ENCODE peak calls at places on chromosomes 12 and 14, in four cellular contexts. One of them, this sample, is unnamed.

GRCh38 chr12:108519558-108519957 is 4.5 kb downstream of the FICD start:
- DNase-seq in gastrocnemius medialis: no peak
- DNase-seq in choroid plexus epithelial cell: no peak
- DNase-seq in mesenchymal stem cell: no peak
- DNase-seq in this sample: no peak

GRCh38 chr14:76829016-76829365 is 2.8 kb downstream of the LRRC74A start:
- DNase-seq in mesenchymal stem cell: no peak
- DNase-seq in choroid plexus epithelial cell: no peak
- DNase-seq in gastrocnemius medialis: no peak
- DNase-seq in this sample: peak; percentile 29

GRCh38 chr12:6450869-6451347 is 934 bp upstream of the TAPBPL start:
- DNase-seq in choroid plexus epithelial cell: no peak
- DNase-seq in mesenchymal stem cell: no peak
- DNase-seq in gastrocnemius medialis: no peak
- DNase-seq in this sample: no peak

GRCh38 chr12:14905269-14906004 is 19.8 kb upstream of the MGP start:
- DNase-seq in mesenchymal stem cell: no peak
- DNase-seq in choroid plexus epithelial cell: peak; percentile 17
- DNase-seq in gastrocnemius medialis: no peak
- DNase-seq in this sample: peak; percentile 74

GRCh38 chr14:70281938-70282337 is 77.5 kb downstream of the COX16 start:
- DNase-seq in mesenchymal stem cell: no peak
- DNase-seq in choroid plexus epithelial cell: no peak
- DNase-seq in gastrocnemius medialis: no peak
- DNase-seq in this sample: no peak

GRCh38 chr12:67592228-67593011 is 56.1 kb upstream of the DYRK2 start:
- DNase-seq in mesenchymal stem cell: peak; percentile 75
- DNase-seq in choroid plexus epithelial cell: peak; percentile 73
- DNase-seq in gastrocnemius medialis: no peak
- DNase-seq in this sample: no peak

GRCh38 chr14:35161231-35161630 is 38.9 kb downstream of the PRORP start:
- DNase-seq in gastrocnemius medialis: no peak
- DNase-seq in choroid plexus epithelial cell: peak; percentile 68
- DNase-seq in mesenchymal stem cell: peak; percentile 59
- DNase-seq in this sample: no peak

GRCh38 chr12:90627180-90627896 is 327.6 kb downstream of the CCER1 start:
- DNase-seq in gastrocnemius medialis: no peak
- DNase-seq in mesenchymal stem cell: peak; percentile 26
- DNase-seq in choroid plexus epithelial cell: peak; percentile 44
- DNase-seq in this sample: no peak

GRCh38 chr14:80315681-80316080 is 104.4 kb upstream of the DIO2 start:
- DNase-seq in mesenchymal stem cell: no peak
- DNase-seq in gastrocnemius medialis: no peak
- DNase-seq in choroid plexus epithelial cell: peak; percentile 23
- DNase-seq in this sample: no peak

GRCh38 chr12:6852651-6853354 is 853 bp downstream of the USP5 start:
- DNase-seq in gastrocnemius medialis: no peak
- DNase-seq in choroid plexus epithelial cell: peak; percentile 87
- DNase-seq in mesenchymal stem cell: peak; percentile 85
- DNase-seq in this sample: peak; percentile 71

GRCh38 chr12:52291267-52291935 is at the start of gene KRT81:
- DNase-seq in choroid plexus epithelial cell: no peak
- DNase-seq in mesenchymal stem cell: no peak
- DNase-seq in gastrocnemius medialis: no peak
- DNase-seq in this sample: no peak

GRCh38 chr14:75011356-75012097 is 8.8 kb downstream of the EIF2B2 start:
- DNase-seq in mesenchymal stem cell: peak; percentile 83
- DNase-seq in gastrocnemius medialis: no peak
- DNase-seq in choroid plexus epithelial cell: peak; percentile 79
- DNase-seq in this sample: no peak

GRCh38 chr14:26383286-26383685 is 214.5 kb downstream of the NOVA1 start:
- DNase-seq in mesenchymal stem cell: no peak
- DNase-seq in gastrocnemius medialis: no peak
- DNase-seq in choroid plexus epithelial cell: no peak
- DNase-seq in this sample: no peak

GRCh38 chr14:105192866-105193731 is 12.0 kb upstream of the NUDT14 start:
- DNase-seq in gastrocnemius medialis: no peak
- DNase-seq in mesenchymal stem cell: no peak
- DNase-seq in choroid plexus epithelial cell: no peak
- DNase-seq in this sample: no peak

GRCh38 chr12:47954058-47954457 is 9.3 kb upstream of the TMEM106C start:
- DNase-seq in mesenchymal stem cell: no peak
- DNase-seq in choroid plexus epithelial cell: no peak
- DNase-seq in gastrocnemius medialis: no peak
- DNase-seq in this sample: no peak

GRCh38 chr14:60721331-60722162 is 2.6 kb downstream of the SIX4 start:
- DNase-seq in gastrocnemius medialis: peak; percentile 65
- DNase-seq in mesenchymal stem cell: peak; percentile 71
- DNase-seq in choroid plexus epithelial cell: peak; percentile 55
- DNase-seq in this sample: peak; percentile 65

GRCh38 chr12:50825372-50825838 is 17.3 kb upstream of the TMPRSS12 start:
- DNase-seq in gastrocnemius medialis: no peak
- DNase-seq in mesenchymal stem cell: peak; percentile 82
- DNase-seq in choroid plexus epithelial cell: peak; percentile 88
- DNase-seq in this sample: peak; percentile 31

GRCh38 chr12:64833928-64834327 is 9.5 kb downstream of the TBC1D30 start:
- DNase-seq in choroid plexus epithelial cell: no peak
- DNase-seq in gastrocnemius medialis: no peak
- DNase-seq in mesenchymal stem cell: no peak
- DNase-seq in this sample: no peak
- H3K4me3 ChIP-seq in choroid plexus epithelial cell: no peak overlapping the region
- H3K4me3 ChIP-seq in gastrocnemius medialis: no peak overlapping the region
- H3K4me3 ChIP-seq in mesenchymal stem cell: no peak overlapping the region
- H3K4me3 ChIP-seq in this sample: no peak overlapping the region

DNA sequence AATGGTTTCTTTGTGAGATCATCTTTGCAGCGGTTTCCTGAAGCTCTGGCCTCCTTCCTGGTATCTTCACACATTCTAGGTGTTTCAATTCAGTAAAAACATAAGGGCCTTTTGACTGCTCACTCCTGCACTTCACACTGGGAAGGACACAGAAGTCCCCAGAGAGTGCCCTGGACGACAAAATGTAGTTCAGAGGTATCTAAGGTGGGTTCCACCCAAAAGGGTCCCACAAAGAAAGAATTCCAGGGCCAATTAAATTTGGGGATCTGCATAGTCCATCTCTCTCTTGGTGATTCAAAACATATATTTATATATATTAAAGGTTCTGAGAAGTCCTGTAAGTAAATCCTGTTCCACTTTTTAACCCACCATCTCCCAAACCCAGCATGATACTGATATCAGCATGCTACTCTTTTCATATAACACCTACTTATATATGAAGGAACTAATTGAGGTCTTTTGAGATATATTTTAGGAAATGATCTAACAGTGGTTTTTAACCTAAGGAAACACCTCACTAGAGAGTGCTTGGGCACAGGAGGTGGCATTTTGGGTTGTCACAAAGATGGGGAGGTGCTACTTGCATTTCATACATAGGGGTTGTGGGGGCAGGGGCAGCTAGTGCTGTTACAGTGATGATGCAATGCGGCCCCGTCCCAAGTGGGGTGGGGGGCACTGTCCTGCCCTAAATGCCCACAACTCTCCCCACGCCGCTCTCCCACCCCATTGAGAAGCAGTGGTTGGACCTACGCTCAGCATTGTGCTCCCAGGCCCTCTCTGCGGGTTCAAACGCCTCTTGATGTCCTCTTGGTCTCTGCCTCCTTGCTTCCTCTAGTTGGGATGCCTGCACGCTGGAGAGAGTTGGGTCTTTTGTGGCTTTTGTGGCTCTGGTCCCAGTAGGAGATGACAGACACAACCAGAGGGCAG is 109.4 kb downstream of the ARF6 start:
- DNase-seq in mesenchymal stem cell: no peak
- DNase-seq in gastrocnemius medialis: peak; percentile 47
- DNase-seq in choroid plexus epithelial cell: no peak
- DNase-seq in this sample: no peak
- H3K4me3 ChIP-seq in mesenchymal stem cell: peak overlapping the region; percentile 80
- H3K4me3 ChIP-seq in gastrocnemius medialis: peak overlapping the region; percentile 64
- H3K4me3 ChIP-seq in choroid plexus epithelial cell: no peak overlapping the region
- H3K4me3 ChIP-seq in this sample: no peak overlapping the region

DNA sequence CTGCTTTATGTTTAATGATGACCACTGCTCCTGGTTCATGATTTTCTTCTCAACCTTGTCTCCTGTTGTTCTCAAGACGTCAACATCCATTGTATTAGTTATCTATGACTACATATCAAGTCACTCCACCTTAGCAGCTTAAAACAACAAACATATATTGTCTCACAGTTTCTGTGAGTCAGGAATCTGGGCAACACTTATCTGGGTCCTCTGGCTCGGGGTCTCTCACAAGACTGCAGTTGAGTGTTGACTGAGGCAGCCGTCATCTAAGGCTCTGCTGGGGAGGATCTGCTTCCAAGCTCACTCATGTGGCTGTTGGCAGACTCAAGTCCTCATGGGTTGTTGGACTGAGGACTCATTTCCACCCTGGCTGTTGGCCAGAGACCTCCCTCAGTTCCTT is 27.3 kb upstream of the FRS2 start:
- DNase-seq in gastrocnemius medialis: no peak
- DNase-seq in mesenchymal stem cell: no peak
- DNase-seq in choroid plexus epithelial cell: peak; percentile 18
- DNase-seq in this sample: no peak
- H3K4me3 ChIP-seq in gastrocnemius medialis: no peak overlapping the region
- H3K4me3 ChIP-seq in mesenchymal stem cell: no peak overlapping the region
- H3K4me3 ChIP-seq in choroid plexus epithelial cell: no peak overlapping the region
- H3K4me3 ChIP-seq in this sample: no peak overlapping the region

GRCh38 chr12:123140675-123141614 is 9.9 kb downstream of the PITPNM2 start:
- DNase-seq in gastrocnemius medialis: no peak
- DNase-seq in choroid plexus epithelial cell: no peak
- DNase-seq in mesenchymal stem cell: peak; percentile 22
- DNase-seq in this sample: no peak
- H3K4me3 ChIP-seq in gastrocnemius medialis: no peak overlapping the region
- H3K4me3 ChIP-seq in choroid plexus epithelial cell: no peak overlapping the region
- H3K4me3 ChIP-seq in mesenchymal stem cell: peak overlapping the region; percentile 42
- H3K4me3 ChIP-seq in this sample: no peak overlapping the region

DNA sequence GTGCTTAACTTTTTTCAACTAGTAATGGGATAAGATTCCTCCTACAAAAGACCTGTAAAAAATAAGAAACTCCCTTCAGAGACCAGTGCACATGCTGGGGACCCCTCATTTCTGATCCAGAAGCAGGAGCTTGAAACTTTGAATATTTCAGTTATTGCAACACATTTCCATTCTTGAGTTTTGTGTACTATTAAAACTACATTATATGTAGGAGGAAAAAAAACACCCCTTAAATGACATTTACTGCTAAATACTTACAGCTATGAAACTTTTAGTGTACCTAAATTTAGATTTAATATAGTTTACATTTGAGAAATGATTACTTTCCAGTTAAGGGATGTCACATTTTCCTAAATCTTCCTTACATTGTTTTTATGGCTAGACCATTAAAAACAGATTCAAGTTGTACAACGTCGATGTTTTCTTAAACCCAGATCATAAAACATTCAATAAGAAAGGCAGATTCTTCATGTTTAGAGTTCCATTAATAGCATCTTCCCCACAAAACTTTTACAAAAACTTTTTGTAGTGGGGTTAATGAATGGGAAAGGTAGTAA is 4.1 kb downstream of the LRIG3 start:
- DNase-seq in mesenchymal stem cell: no peak
- DNase-seq in choroid plexus epithelial cell: no peak
- DNase-seq in gastrocnemius medialis: no peak
- DNase-seq in this sample: no peak
- H3K4me3 ChIP-seq in mesenchymal stem cell: peak overlapping the region; percentile 96
- H3K4me3 ChIP-seq in choroid plexus epithelial cell: peak overlapping the region; percentile 23
- H3K4me3 ChIP-seq in gastrocnemius medialis: peak overlapping the region; percentile 96
- H3K4me3 ChIP-seq in this sample: no peak overlapping the region

GRCh38 chr14:68401855-68402254 is 391.0 kb downstream of the ZFP36L1 start:
- DNase-seq in choroid plexus epithelial cell: peak; percentile 32
- DNase-seq in mesenchymal stem cell: peak; percentile 39
- DNase-seq in gastrocnemius medialis: no peak
- DNase-seq in this sample: no peak
- H3K4me3 ChIP-seq in choroid plexus epithelial cell: no peak overlapping the region
- H3K4me3 ChIP-seq in mesenchymal stem cell: no peak overlapping the region
- H3K4me3 ChIP-seq in gastrocnemius medialis: peak overlapping the region; percentile 16
- H3K4me3 ChIP-seq in this sample: no peak overlapping the region

DNA sequence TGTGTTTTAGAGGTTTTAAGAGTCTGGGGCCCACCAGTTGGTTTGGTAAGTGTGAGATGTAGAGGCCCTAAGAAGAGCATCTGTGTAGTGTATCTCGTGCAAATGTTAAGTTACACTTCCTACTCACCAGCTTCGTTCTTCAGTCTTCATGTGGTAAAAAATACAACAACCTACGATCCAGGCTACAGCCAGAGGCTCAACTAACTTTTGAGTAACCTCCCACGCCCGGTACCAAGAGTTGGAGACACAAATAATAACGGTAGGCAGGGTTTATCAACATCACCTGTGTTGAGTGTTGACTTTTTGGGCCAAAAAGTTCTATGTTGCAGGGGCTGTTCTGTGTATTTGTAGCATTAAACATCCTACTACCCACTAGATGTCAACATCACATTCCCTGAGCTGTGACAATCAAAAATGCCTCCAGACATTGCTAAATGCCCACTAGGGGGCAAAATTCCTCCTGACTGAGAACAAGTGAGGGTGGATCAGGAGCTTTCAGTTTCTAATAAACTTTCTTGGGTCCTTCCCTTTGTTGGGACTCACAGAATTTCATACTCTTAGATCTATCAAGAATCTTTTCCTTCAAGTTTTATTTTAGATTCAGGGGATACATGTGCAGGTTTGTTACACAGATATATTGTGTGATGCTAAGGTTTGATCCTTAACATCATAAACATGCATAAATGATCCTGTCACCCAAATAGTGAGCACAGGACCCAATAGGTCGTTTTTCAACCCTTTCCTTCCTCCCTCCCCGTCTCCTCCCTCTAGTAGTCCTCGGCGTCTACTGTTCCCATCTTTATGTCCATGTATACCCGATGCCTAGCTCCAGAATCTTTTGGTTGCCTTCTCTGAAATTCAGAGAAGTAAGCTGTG is 94.7 kb downstream of the SLC2A13 start:
- DNase-seq in choroid plexus epithelial cell: peak; percentile 89
- DNase-seq in mesenchymal stem cell: peak; percentile 85
- DNase-seq in gastrocnemius medialis: peak; percentile 46
- DNase-seq in this sample: peak; percentile 44
- H3K4me3 ChIP-seq in choroid plexus epithelial cell: no peak overlapping the region
- H3K4me3 ChIP-seq in mesenchymal stem cell: peak overlapping the region; percentile 65
- H3K4me3 ChIP-seq in gastrocnemius medialis: peak overlapping the region; percentile 39
- H3K4me3 ChIP-seq in this sample: no peak overlapping the region

GRCh38 chr12:53694746-53695145 is 18.9 kb upstream of the ATP5MC2 start:
- DNase-seq in gastrocnemius medialis: no peak
- DNase-seq in choroid plexus epithelial cell: no peak
- DNase-seq in mesenchymal stem cell: no peak
- DNase-seq in this sample: no peak
- H3K4me3 ChIP-seq in gastrocnemius medialis: no peak overlapping the region
- H3K4me3 ChIP-seq in choroid plexus epithelial cell: no peak overlapping the region
- H3K4me3 ChIP-seq in mesenchymal stem cell: peak overlapping the region; percentile 60
- H3K4me3 ChIP-seq in this sample: no peak overlapping the region

This sample was measured in adrenal gland.